ENCODE peak calls at places on chromosomes 11 and 22, in four cellular contexts. Q is HepG2, E is K562, R is GM12878. Z is an unnamed sample.

GRCh38 chr22:49449377-49449776 is 378.3 kb downstream of the BRD1 start:
- DNase-seq in Q (no peak), E (no peak), R (no peak), Z (no peak)

GRCh38 chr11:47243454-47243853 is 5.2 kb downstream of the ACP2 start:
- DNase-seq in Q (peak; percentile 59), E (no peak), R (no peak), Z (no peak)

GRCh38 chr22:29617922-29618629 is 14.6 kb downstream of the NF2 start:
- DNase-seq in Q (no peak), E (no peak), R (no peak), Z (no peak)

GRCh38 chr11:65779919-65780769 is 632 bp downstream of the AP5B1 start:
- DNase-seq in Q (peak; percentile 53), E (peak; percentile 92), R (peak; percentile 21), Z (peak; percentile 97)

GRCh38 chr22:29642694-29643093 is 39.3 kb downstream of the NF2 start:
- DNase-seq in Q (no peak), E (no peak), R (no peak), Z (no peak)

GRCh38 chr11:848988-849824 is 6.6 kb downstream of the TSPAN4 start:
- DNase-seq in Q (no peak), E (no peak), R (no peak), Z (peak; percentile 89)

GRCh38 chr22:17131686-17132085 is 10.5 kb upstream of the TMEM121B start:
- DNase-seq in Q (no peak), E (no peak), R (no peak), Z (peak; percentile 66)

GRCh38 chr22:47933226-47933625 is 1170.8 kb downstream of the TBC1D22A start:
- DNase-seq in Q (no peak), E (no peak), R (no peak), Z (no peak)

GRCh38 chr11:71251159-71251721 is 1.1 kb downstream of the SHANK2 start:
- DNase-seq in Q (no peak), E (no peak), R (no peak), Z (no peak)

GRCh38 chr11:130786586-130786985 is 129.7 kb downstream of the SNX19 start:
- DNase-seq in Q (no peak), E (no peak), R (no peak), Z (no peak)

GRCh38 chr11:23284626-23285025 is 424.4 kb upstream of the CCDC179 start:
- DNase-seq in Q (no peak), E (no peak), R (no peak), Z (no peak)

GRCh38 chr11:126462422-126462821 is 106.9 kb downstream of the ST3GAL4 start:
- DNase-seq in Q (no peak), E (no peak), R (no peak), Z (no peak)

GRCh38 chr11:113796663-113797259 is 17.2 kb downstream of the CLDN25 start:
- DNase-seq in Q (peak; percentile 39), E (peak; percentile 60), R (no peak), Z (no peak)

GRCh38 chr11:126839496-126839895 is 161.1 kb downstream of the KIRREL3 start:
- DNase-seq in Q (no peak), E (peak; percentile 9), R (no peak), Z (no peak)

GRCh38 chr11:57368106-57368826 is 12.7 kb downstream of the PRG3 start:
- DNase-seq in Q (no peak), E (peak; percentile 25), R (no peak), Z (no peak)

GRCh38 chr11:128198206-128198605 is 389.2 kb downstream of the ETS1 start:
- DNase-seq in Q (no peak), E (no peak), R (no peak), Z (no peak)

GRCh38 chr11:30984827-30985226 is 384.7 kb downstream of the DCDC1 start:
- DNase-seq in Q (no peak), E (no peak), R (no peak), Z (no peak)

GRCh38 chr22:49667236-49667635 is 160.4 kb downstream of the BRD1 start:
- DNase-seq in Q (no peak), E (no peak), R (no peak), Z (peak; percentile 12)

GRCh38 chr22:22816766-22817410 is 70.7 kb upstream of the IGLL5 start:
- DNase-seq in Q (no peak), E (no peak), R (no peak), Z (no peak)

GRCh38 chr11:65355776-65356393 is 1.3 kb downstream of the TIGD3 start:
- DNase-seq in Q (no peak), E (no peak), R (no peak), Z (peak; percentile 42)

GRCh38 chr11:100442017-100442416 is 245.1 kb upstream of the ARHGAP42 start:
- DNase-seq in Q (no peak), E (no peak), R (no peak), Z (no peak)

GRCh38 chr22:47168441-47168840 is 406.0 kb downstream of the TBC1D22A start:
- DNase-seq in Q (no peak), E (no peak), R (no peak), Z (peak; percentile 5)

GRCh38 chr22:29351042-29351441 is 35.5 kb upstream of the RASL10A start:
- DNase-seq in Q (no peak), E (no peak), R (no peak), Z (no peak)

GRCh38 chr11:5922749-5923426 is 19.2 kb upstream of the OR56A3 start:
- DNase-seq in Q (no peak), E (peak; percentile 12), R (peak; percentile 48), Z (no peak)

GRCh38 chr11:107493117-107493516 is 35.5 kb upstream of the CWF19L2 start:
- DNase-seq in Q (no peak), E (no peak), R (no peak), Z (no peak)

GRCh38 chr11:46471943-46472661 is 80.5 kb upstream of the CHRM4 start:
- DNase-seq in Q (no peak), E (no peak), R (no peak), Z (no peak)

GRCh38 chr11:94185387-94186084 is 56.9 kb downstream of the PANX1 start:
- DNase-seq in Q (no peak), E (no peak), R (no peak), Z (no peak)

GRCh38 chr11:66075273-66075672 is 5.2 kb downstream of the PACS1 start:
- DNase-seq in Q (no peak), E (no peak), R (no peak), Z (no peak)

GRCh38 chr11:105960252-105961245 is 61.5 kb downstream of the MSANTD4 start:
- DNase-seq in Q (peak; percentile 2), E (peak; percentile 51), R (no peak), Z (peak; percentile 86)

GRCh38 chr11:10657308-10658271 is 36.0 kb downstream of the IRAG1 start:
- DNase-seq in Q (no peak), E (peak; percentile 76), R (peak; percentile 57), Z (no peak)

GRCh38 chr22:46563381-46564083 is 26.1 kb upstream of the CELSR1 start:
- DNase-seq in Q (peak; percentile 64), E (peak; percentile 79), R (no peak), Z (peak; percentile 82)

GRCh38 chr11:74680035-74680671 is 51.1 kb downstream of the CHRDL2 start:
- DNase-seq in Q (no peak), E (no peak), R (no peak), Z (no peak)

GRCh38 chr11:128471138-128471661 is 116.2 kb downstream of the ETS1 start:
- DNase-seq in Q (no peak), E (no peak), R (peak; percentile 79), Z (no peak)

GRCh38 chr11:58068640-58069039 is 37.9 kb downstream of the OR6Q1 start:
- DNase-seq in Q (no peak), E (peak; percentile 12), R (no peak), Z (peak; percentile 31)

GRCh38 chr11:1075341-1075911 is 752 bp downstream of the MUC2 start:
- DNase-seq in Q (no peak), E (no peak), R (no peak), Z (no peak)

GRCh38 chr11:81840375-81840774 is 893.3 kb downstream of the FAM181B start:
- DNase-seq in Q (no peak), E (no peak), R (no peak), Z (no peak)

GRCh38 chr11:26649884-26650283 is 72.0 kb downstream of the SLC5A12 start:
- DNase-seq in Q (peak; percentile 65), E (peak; percentile 69), R (peak; percentile 54), Z (peak; percentile 70)
- TF ChIP-seq CBFB in Q (no peak), E (no peak), R (no peak), Z (no peak)

GRCh38 chr11:38163526-38163925 is 1565.5 kb upstream of the RAG2 start:
- DNase-seq in Q (no peak), E (no peak), R (no peak), Z (no peak)
- TF ChIP-seq ETV6 in Q (no peak), E (no peak), R (no peak), Z (no peak)

GRCh38 chr11:111206472-111206871 is 39.1 kb upstream of the POU2AF2 start:
- DNase-seq in Q (no peak), E (no peak), R (no peak), Z (no peak)
- TF ChIP-seq CBFB in Q (no peak), E (no peak), R (no peak), Z (no peak)

GRCh38 chr22:25318081-25318823 is 98.8 kb downstream of the CRYBB2 start:
- DNase-seq in Q (no peak), E (no peak), R (no peak), Z (no peak)
- TF ChIP-seq ETV6 in Q (no peak), E (no peak), R (no peak), Z (no peak)

GRCh38 chr22:24400726-24401596 is 26.4 kb upstream of the ADORA2A start:
- DNase-seq in Q (no peak), E (no peak), R (peak; percentile 53), Z (no peak)
- TF ChIP-seq CBFB in Q (no peak), E (no peak), R (no peak), Z (no peak)

GRCh38 chr22:20389288-20389687 is 4.7 kb upstream of the ZNF74 start:
- DNase-seq in Q (no peak), E (no peak), R (no peak), Z (no peak)
- TF ChIP-seq ETV6 in Q (no peak), E (no peak), R (no peak), Z (no peak)